ENCODE peak calls at places on chromosomes 6 and 20, in five cellular contexts. Z is A549, Y is esophagus muscularis mucosa, J is HepG2, P is transverse colon. L is an unnamed sample. For H3K4me1, the result is how much of the 10 kb centered on the place peaks cover.

GRCh38 chr6:4085329-4085695 is 6.4 kb upstream of the FAM217A start:
- DNase-seq in Z (no peak), Y (no peak), J (no peak), P (no peak), L (no peak)

GRCh38 chr6:1335367-1336037 is 23.6 kb downstream of the FOXQ1 start:
- DNase-seq in Z (no peak), Y (peak), J (peak), P (peak), L (no peak)

GRCh38 chr20:8254911-8255582 is 123.0 kb downstream of the PLCB1 start:
- DNase-seq in Z (no peak), Y (no peak), J (no peak), P (no peak), L (no peak)

GRCh38 chr20:59589051-59589450 is 15.3 kb upstream of the PHACTR3 start:
- DNase-seq in Z (no peak), Y (no peak), J (no peak), P (no peak), L (no peak)

GRCh38 chr6:2242311-2242710 is 3.1 kb downstream of the GMDS start:
- DNase-seq in Z (no peak), Y (peak), J (no peak), P (no peak), L (no peak)

GRCh38 chr20:56859751-56860366 is 230.8 kb downstream of the TFAP2C start:
- DNase-seq in Z (no peak), Y (no peak), J (no peak), P (no peak), L (no peak)

GRCh38 chr6:128438311-128438916 is 82.0 kb downstream of the PTPRK start:
- DNase-seq in Z (no peak), Y (no peak), J (no peak), P (no peak), L (no peak)

GRCh38 chr20:50663095-50663821 is 28.1 kb downstream of the RIPOR3 start:
- DNase-seq in Z (no peak), Y (no peak), J (peak), P (no peak), L (no peak)

GRCh38 chr6:28349892-28350737 is at the start of gene ZKSCAN3:
- DNase-seq in Z (peak), Y (peak), J (peak), P (peak), L (peak)

GRCh38 chr6:22966711-22967110 is 397.3 kb downstream of the HDGFL1 start:
- DNase-seq in Z (no peak), Y (no peak), J (no peak), P (no peak), L (no peak)

GRCh38 chr6:168216741-168217140 is 102.8 kb downstream of the DACT2 start:
- DNase-seq in Z (no peak), Y (no peak), J (no peak), P (no peak), L (no peak)

GRCh38 chr20:51584737-51585136 is 42.2 kb upstream of the NFATC2 start:
- DNase-seq in Z (no peak), Y (no peak), J (no peak), P (no peak), L (no peak)

GRCh38 chr6:28248916-28249315 is 3.2 kb downstream of the ZKSCAN4 start:
- DNase-seq in Z (no peak), Y (no peak), J (no peak), P (no peak), L (no peak)

GRCh38 chr6:138673317-138674014 is 100.1 kb upstream of the CCDC28A start:
- DNase-seq in Z (no peak), Y (no peak), J (no peak), P (no peak), L (no peak)

GRCh38 chr6:154197176-154197850 is 158.3 kb downstream of the OPRM1 start:
- DNase-seq in Z (no peak), Y (no peak), J (no peak), P (no peak), L (no peak)

GRCh38 chr20:61980647-61981583 is 84.8 kb downstream of the TAF4 start:
- DNase-seq in Z (peak), Y (no peak), J (peak), P (no peak), L (no peak)

GRCh38 chr6:34745277-34746103 is 11.8 kb upstream of the SNRPC start:
- DNase-seq in Z (no peak), Y (no peak), J (peak), P (peak), L (no peak)

GRCh38 chr20:36573798-36574277 is 441 bp downstream of the TGIF2 start:
- DNase-seq in Z (no peak), Y (no peak), J (peak), P (peak), L (peak)

GRCh38 chr6:104958720-104959452 is 2.0 kb downstream of the LIN28B start:
- DNase-seq in Z (no peak), Y (no peak), J (peak), P (no peak), L (no peak)

GRCh38 chr20:49483706-49484101 is 1.2 kb upstream of the KCNB1 start:
- DNase-seq in Z (no peak), Y (no peak), J (no peak), P (no peak), L (no peak)

GRCh38 chr20:32157611-32158010 is 48.1 kb downstream of the TM9SF4 start:
- DNase-seq in Z (no peak), Y (no peak), J (no peak), P (no peak), L (no peak)

GRCh38 chr6:25617997-25618396 is 34.0 kb upstream of the SCGN start:
- DNase-seq in Z (no peak), Y (no peak), J (no peak), P (no peak), L (no peak)

GRCh38 chr20:653110-653589 is at the start of gene SRXN1:
- DNase-seq in Z (peak), Y (peak), J (peak), P (peak), L (peak)

GRCh38 chr6:3870528-3870925 is 21.4 kb downstream of the FAM50B start:
- DNase-seq in Z (no peak), Y (no peak), J (no peak), P (no peak), L (no peak)

GRCh38 chr6:3147914-3148757 is 9.2 kb downstream of the TUBB2A start:
- DNase-seq in Z (no peak), Y (no peak), J (no peak), P (no peak), L (no peak)

GRCh38 chr20:57272883-57273282 is 6.4 kb upstream of the BMP7 start:
- DNase-seq in Z (no peak), Y (no peak), J (no peak), P (no peak), L (no peak)

GRCh38 chr20:59222982-59223610 is 59.5 kb downstream of the ZNF831 start:
- DNase-seq in Z (peak), Y (peak), J (no peak), P (no peak), L (no peak)

GRCh38 chr6:149443411-149444181 is 41.2 kb downstream of the ZC3H12D start:
- DNase-seq in Z (no peak), Y (no peak), J (no peak), P (no peak), L (peak)

GRCh38 chr6:79605061-79605460 is 26.1 kb upstream of the SH3BGRL2 start:
- DNase-seq in Z (no peak), Y (no peak), J (no peak), P (no peak), L (no peak)

GRCh38 chr6:80094017-80094416 is 12.5 kb upstream of the BCKDHB start:
- DNase-seq in Z (peak), Y (no peak), J (no peak), P (no peak), L (no peak)

GRCh38 chr6:157768304-157768703 is 54.7 kb upstream of the SNX9 start:
- DNase-seq in Z (no peak), Y (peak), J (no peak), P (no peak), L (no peak)

GRCh38 chr6:1609662-1610496 is at the start of gene FOXC1:
- DNase-seq in Z (peak), Y (peak), J (peak), P (peak), L (peak)

GRCh38 chr6:40755046-40755681 is 168.0 kb upstream of the LRFN2 start:
- DNase-seq in Z (no peak), Y (no peak), J (no peak), P (no peak), L (no peak)

GRCh38 chr6:148251286-148251685 is 91.4 kb upstream of the SASH1 start:
- DNase-seq in Z (no peak), Y (no peak), J (peak), P (no peak), L (no peak)

GRCh38 chr6:87914637-87915395 is 132.8 kb upstream of the SPACA1 start:
- DNase-seq in Z (no peak), Y (no peak), J (no peak), P (no peak), L (no peak)

GRCh38 chr6:159099311-159099710 is 54.5 kb upstream of the TAGAP start:
- DNase-seq in Z (no peak), Y (no peak), J (no peak), P (no peak), L (no peak)
- H3K4me1 ChIP-seq in Z (under half), Y (under half), J (under half), P (under half), L (under half)

GRCh38 chr6:53359088-53359842 is 10.5 kb upstream of the ELOVL5 start:
- DNase-seq in Z (peak), Y (peak), J (peak), P (peak), L (peak)
- TF ChIP-seq EP300 in Z (peak), Y (no peak), J (peak), P (peak), L (no peak)

DNA sequence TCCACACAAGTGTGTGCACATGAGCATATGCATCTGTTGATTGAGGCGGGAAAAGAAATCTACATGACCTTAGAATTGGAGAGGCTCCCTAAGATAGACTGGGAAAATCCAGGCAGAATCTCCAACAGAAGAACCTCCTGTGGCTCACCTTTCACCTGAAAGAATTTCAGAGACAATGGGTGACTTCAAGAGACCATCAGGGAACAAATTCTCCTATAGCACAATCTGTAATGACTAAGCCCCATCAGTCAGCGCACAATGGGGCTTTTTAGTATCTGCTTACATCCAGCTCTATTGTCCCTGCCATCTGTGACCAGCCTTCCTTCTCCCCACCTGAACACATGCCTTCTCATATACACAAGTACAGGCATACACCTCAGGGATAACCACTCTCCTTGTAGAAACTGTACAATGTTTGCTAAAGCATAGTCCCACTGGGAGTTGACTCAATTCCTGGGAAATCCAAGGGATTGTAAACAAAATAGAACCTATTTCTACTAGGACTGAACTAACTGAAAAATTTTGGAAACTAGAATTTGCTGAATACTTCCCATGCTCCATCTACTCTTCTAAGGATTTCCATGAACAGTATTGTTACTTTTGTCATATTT is 150.8 kb upstream of the STXBP5 start:
- DNase-seq in Z (no peak), Y (no peak), J (no peak), P (no peak), L (no peak)
- H3K27ac ChIP-seq in Z (no peak), Y (no peak), J (no peak), P (no peak), L (no peak)

DNA sequence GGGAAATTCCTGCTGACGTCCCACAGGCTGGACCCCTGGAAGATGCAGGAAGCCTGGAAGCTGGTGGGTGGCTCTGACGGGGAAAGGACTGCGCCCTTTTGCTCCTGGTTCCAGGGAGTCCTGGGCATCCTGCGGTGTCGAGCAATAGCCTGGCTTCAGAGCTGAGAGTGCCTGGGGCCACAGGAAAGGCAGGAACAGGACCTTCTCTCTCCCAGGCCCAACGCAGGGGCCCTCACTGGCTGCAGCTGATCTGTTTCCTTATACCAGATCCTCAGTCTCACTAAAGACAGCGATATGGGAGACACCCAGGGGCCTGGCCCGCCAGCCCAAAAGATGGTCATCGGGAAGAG is 1.4 kb downstream of the B3GALT4 start:
- DNase-seq in Z (no peak), Y (no peak), J (no peak), P (no peak), L (no peak)
- H3K4me1 ChIP-seq in Z (under half), Y (half or more), J (under half), P (under half), L (under half)

GRCh38 chr6:16974387-16974673 is 127.5 kb upstream of the STMND1 start:
- DNase-seq in Z (no peak), Y (no peak), J (no peak), P (no peak), L (no peak)
- TF ChIP-seq EP300 in Z (no peak), Y (no peak), J (no peak), P (no peak), L (no peak)

DNA sequence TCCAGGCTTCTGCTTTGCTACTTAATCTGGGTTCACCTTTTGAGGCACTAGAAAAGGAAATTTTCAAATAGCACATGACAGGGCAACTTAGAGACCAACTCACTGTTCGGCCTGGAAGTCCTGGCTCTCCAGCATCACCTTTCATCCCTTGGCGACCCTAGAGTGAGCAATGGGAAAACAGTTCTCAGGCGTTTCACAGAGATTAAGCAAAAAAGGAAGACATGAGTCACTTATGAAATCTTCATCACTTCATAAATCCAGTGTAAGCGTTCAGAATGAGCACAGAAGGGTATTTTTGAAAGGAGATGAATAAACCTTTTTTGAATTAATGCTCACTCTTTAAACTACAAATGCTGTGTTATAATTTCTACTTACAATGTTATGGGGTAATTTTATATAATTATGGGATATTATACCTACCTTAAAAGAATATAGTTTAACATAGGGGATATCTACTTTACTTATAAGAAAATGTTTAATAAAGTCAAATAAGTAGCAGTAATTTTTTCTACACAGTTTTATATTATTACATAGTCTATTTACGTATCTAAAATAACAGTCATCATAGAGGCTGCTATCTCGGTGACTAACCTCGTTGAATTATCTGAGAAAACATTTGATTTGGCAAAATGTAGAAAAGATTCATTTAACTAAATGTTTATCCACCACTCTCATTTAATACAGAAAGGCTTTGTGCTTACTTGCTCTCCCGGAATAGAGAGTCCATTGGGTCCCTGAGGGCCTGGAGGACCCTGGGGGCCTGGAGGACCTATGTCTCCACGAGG is 103.8 kb downstream of the COL12A1 start:
- DNase-seq in Z (no peak), Y (no peak), J (no peak), P (no peak), L (no peak)
- H3K27ac ChIP-seq in Z (no peak), Y (peak), J (no peak), P (no peak), L (no peak)

GRCh38 chr6:52511572-52512151 is 65.2 kb downstream of the TRAM2 start:
- DNase-seq in Z (no peak), Y (no peak), J (no peak), P (no peak), L (no peak)

GRCh38 chr6:52511163-52511562 is 65.7 kb downstream of the TRAM2 start:
- DNase-seq in Z (no peak), Y (no peak), J (no peak), P (no peak), L (no peak)

GRCh38 chr6:52513896-52514295 is 63.0 kb downstream of the TRAM2 start:
- DNase-seq in Z (no peak), Y (no peak), J (no peak), P (no peak), L (no peak)

GRCh38 chr6:52513464-52513863 is 63.4 kb downstream of the TRAM2 start:
- DNase-seq in Z (no peak), Y (no peak), J (no peak), P (no peak), L (no peak)

GRCh38 chr6:52512199-52512598 is 64.7 kb downstream of the TRAM2 start:
- DNase-seq in Z (peak), Y (no peak), J (no peak), P (peak), L (peak)
- H3K4me1 ChIP-seq in Z (half or more), Y (half or more), J (under half), P (under half), L (under half)

GRCh38 chr6:165985926-165986646 is 181.6 kb downstream of the TBXT start:
- DNase-seq in Z (no peak), Y (no peak), J (no peak), P (no peak), L (peak)

GRCh38 chr6:165986647-165987482 is 180.8 kb downstream of the TBXT start:
- DNase-seq in Z (no peak), Y (no peak), J (no peak), P (no peak), L (peak)

GRCh38 chr6:165988757-165989456 is 178.7 kb downstream of the TBXT start:
- DNase-seq in Z (no peak), Y (no peak), J (no peak), P (no peak), L (peak)

GRCh38 chr6:165988306-165988756 is 179.3 kb downstream of the TBXT start:
- DNase-seq in Z (no peak), Y (no peak), J (no peak), P (no peak), L (no peak)

GRCh38 chr6:165987483-165988305 is 180.0 kb downstream of the TBXT start:
- DNase-seq in Z (peak), Y (no peak), J (no peak), P (peak), L (peak)
- TF ChIP-seq EP300 in Z (peak), Y (peak), J (no peak), P (peak), L (peak)